ENCODE peak calls at places on chromosome 22, in ten cellular contexts. I is mesendoderm; N is HEK293T; M is AG09309; H is stimulated activated CD4-positive, alpha-beta T cell treated with anti-CD3 and anti-CD28 coated beads, Interleukin-12 subunit alpha, Interleukin-12 subunit beta, amount 100 ng/mL, for 48 hours; B is activated gamma-delta T cell; T is tibial nerve; C is activated naive CD4-positive, alpha-beta T cell treated with anti-CD3 and anti-CD28 coated beads, Interleukin-2, amount 50 U/mL, for 16 hours; X is AG08395; L is CD8-positive, alpha-beta T cell. E is an unnamed sample.

GRCh38 chr22:36546932-36547331 is 18.0 kb upstream of the EIF3D start:
- DNase-seq in I (peak; percentile 85), N (no peak), M (peak; percentile 14), H (no peak), B (no peak), T (no peak), C (no peak), X (peak; percentile 73), L (no peak), E (peak; percentile 92)

GRCh38 chr22:24434472-24435322 is 7.3 kb downstream of the ADORA2A start:
- DNase-seq in I (no peak), N (no peak), M (no peak), H (peak; percentile 75), B (peak; percentile 50), T (no peak), C (peak; percentile 59), X (no peak), L (peak; percentile 63), E (no peak)

GRCh38 chr22:31125521-31126117 is 2.9 kb downstream of the INPP5J start:
- DNase-seq in I (no peak), N (no peak), M (no peak), H (no peak), B (no peak), T (no peak), C (no peak), X (no peak), L (no peak), E (no peak)

GRCh38 chr22:34105461-34106062 is 185.3 kb upstream of the LARGE1 start:
- DNase-seq in I (peak; percentile 82), N (peak; percentile 71), M (no peak), H (peak; percentile 19), B (no peak), T (peak; percentile 31), C (peak; percentile 11), X (no peak), L (no peak), E (peak; percentile 9)

GRCh38 chr22:33726294-33726711 is 194.0 kb downstream of the LARGE1 start:
- DNase-seq in I (no peak), N (no peak), M (peak; percentile 7), H (no peak), B (no peak), T (no peak), C (no peak), X (peak; percentile 71), L (no peak), E (no peak)

GRCh38 chr22:44229331-44229730 is 48.6 kb downstream of the PARVG start:
- DNase-seq in I (peak; percentile 6), N (no peak), M (no peak), H (no peak), B (no peak), T (no peak), C (no peak), X (no peak), L (no peak), E (no peak)

GRCh38 chr22:40509401-40510134 is 127.0 kb downstream of the MRTFA start:
- DNase-seq in I (peak; percentile 59), N (no peak), M (peak; percentile 88), H (no peak), B (no peak), T (no peak), C (no peak), X (peak; percentile 57), L (no peak), E (peak; percentile 46)

GRCh38 chr22:24697671-24698082 is 76.8 kb downstream of the PIWIL3 start:
- DNase-seq in I (no peak), N (no peak), M (no peak), H (no peak), B (no peak), T (no peak), C (no peak), X (no peak), L (no peak), E (no peak)

GRCh38 chr22:37533995-37534394 is 14.8 kb upstream of the CARD10 start:
- DNase-seq in I (no peak), N (no peak), M (no peak), H (no peak), B (no peak), T (no peak), C (no peak), X (peak; percentile 61), L (no peak), E (peak; percentile 68)

GRCh38 chr22:47294222-47294532 is 531.7 kb downstream of the TBC1D22A start:
- DNase-seq in I (no peak), N (no peak), M (peak; percentile 28), H (no peak), B (no peak), T (no peak), C (no peak), X (peak; percentile 70), L (no peak), E (peak; percentile 80)

GRCh38 chr22:31148953-31149627 is 8.8 kb upstream of the PLA2G3 start:
- DNase-seq in I (peak; percentile 89), N (peak; percentile 94), M (peak; percentile 37), H (peak; percentile 26), B (no peak), T (no peak), C (peak; percentile 42), X (peak; percentile 90), L (no peak), E (peak; percentile 54)

GRCh38 chr22:36540867-36541642 is 12.1 kb upstream of the EIF3D start:
- DNase-seq in I (peak; percentile 76), N (no peak), M (no peak), H (no peak), B (no peak), T (no peak), C (no peak), X (no peak), L (no peak), E (peak; percentile 92)

GRCh38 chr22:19203839-19204238 is 25.3 kb upstream of the SLC25A1 start:
- DNase-seq in I (no peak), N (no peak), M (no peak), H (no peak), B (no peak), T (no peak), C (no peak), X (no peak), L (no peak), E (no peak)

GRCh38 chr22:29816128-29816527 is 21.9 kb downstream of the ASCC2 start:
- DNase-seq in I (no peak), N (no peak), M (no peak), H (no peak), B (no peak), T (no peak), C (no peak), X (no peak), L (no peak), E (no peak)

GRCh38 chr22:28674121-28674563 is 5.5 kb downstream of the TTC28 start:
- DNase-seq in I (no peak), N (no peak), M (no peak), H (no peak), B (no peak), T (no peak), C (no peak), X (peak; percentile 35), L (peak; percentile 18), E (peak; percentile 55)

GRCh38 chr22:17969732-17970131 is 54.6 kb downstream of the MICAL3 start:
- DNase-seq in I (peak; percentile 76), N (no peak), M (peak; percentile 69), H (no peak), B (no peak), T (no peak), C (no peak), X (peak; percentile 86), L (no peak), E (peak; percentile 69)

GRCh38 chr22:23220485-23221350 is 40.4 kb downstream of the BCR start:
- DNase-seq in I (no peak), N (no peak), M (no peak), H (no peak), B (no peak), T (no peak), C (no peak), X (peak; percentile 28), L (no peak), E (no peak)

GRCh38 chr22:27752771-27753170 is 48.8 kb downstream of the MN1 start:
- DNase-seq in I (no peak), N (no peak), M (no peak), H (no peak), B (no peak), T (no peak), C (no peak), X (peak; percentile 91), L (no peak), E (peak; percentile 52)

GRCh38 chr22:20977019-20977418 is 5.1 kb upstream of the LZTR1 start:
- DNase-seq in I (no peak), N (no peak), M (no peak), H (no peak), B (no peak), T (no peak), C (no peak), X (no peak), L (no peak), E (no peak)

GRCh38 chr22:30036656-30037055 is 43.6 kb upstream of the HORMAD2 start:
- DNase-seq in I (peak; percentile 48), N (no peak), M (no peak), H (no peak), B (no peak), T (no peak), C (no peak), X (peak; percentile 67), L (no peak), E (peak; percentile 22)

GRCh38 chr22:47370448-47371262 is 608.2 kb downstream of the TBC1D22A start:
- DNase-seq in I (no peak), N (no peak), M (no peak), H (no peak), B (no peak), T (no peak), C (no peak), X (no peak), L (no peak), E (no peak)

GRCh38 chr22:26768986-26769385 is 111.6 kb downstream of the MIAT start:
- DNase-seq in I (no peak), N (no peak), M (no peak), H (no peak), B (no peak), T (no peak), C (no peak), X (no peak), L (no peak), E (no peak)

GRCh38 chr22:45602824-45603301 is 68.8 kb upstream of the ATXN10 start:
- DNase-seq in I (peak; percentile 93), N (peak; percentile 63), M (peak; percentile 42), H (no peak), B (no peak), T (no peak), C (no peak), X (peak; percentile 96), L (no peak), E (peak; percentile 8)

GRCh38 chr22:24486501-24486921 is 8.6 kb upstream of the UPB1 start:
- DNase-seq in I (no peak), N (no peak), M (peak; percentile 44), H (peak; percentile 19), B (no peak), T (no peak), C (no peak), X (peak; percentile 79), L (no peak), E (peak; percentile 71)

GRCh38 chr22:42595434-42595833 is 19.2 kb downstream of the POLDIP3 start:
- DNase-seq in I (no peak), N (no peak), M (no peak), H (no peak), B (no peak), T (no peak), C (no peak), X (no peak), L (no peak), E (no peak)

GRCh38 chr22:20062766-20063083 is 17.3 kb upstream of the DGCR8 start:
- DNase-seq in I (no peak), N (no peak), M (peak; percentile 3), H (no peak), B (no peak), T (no peak), C (no peak), X (no peak), L (no peak), E (peak; percentile 57)

GRCh38 chr22:19483481-19484244 is 3.9 kb downstream of the CDC45 start:
- DNase-seq in I (no peak), N (no peak), M (peak; percentile 89), H (no peak), B (no peak), T (no peak), C (no peak), X (no peak), L (no peak), E (no peak)

GRCh38 chr22:49994361-49995058 is 18.1 kb downstream of the IL17REL start:
- DNase-seq in I (no peak), N (no peak), M (no peak), H (no peak), B (no peak), T (no peak), C (no peak), X (no peak), L (no peak), E (no peak)

E was measured in RCC 7860.